ENCODE peak calls at places on chromosome X, in seven cellular contexts. O is neural progenitor cell, E is SK-N-SH, X is body of pancreas, Q is heart left ventricle, G is gastrocnemius medialis, R is Caco-2. M is an unnamed sample.

GRCh38 chrX:23765868-23766267 is 17.1 kb upstream of the SAT1 start:
- DNase-seq in O (no peak), E (no peak), X (no peak), Q (no peak), G (no peak), R (no peak), M (no peak)

GRCh38 chrX:33434256-33435092 is 223.1 kb upstream of the DMD start:
- DNase-seq in O (peak; percentile 77), E (peak; percentile 42), X (peak; percentile 59), Q (peak; percentile 13), G (no peak), R (peak; percentile 40), M (peak; percentile 94)

GRCh38 chrX:44344194-44344593 is 722 bp upstream of the EFHC2 start:
- DNase-seq in O (no peak), E (no peak), X (no peak), Q (peak; percentile 7), G (no peak), R (no peak), M (peak; percentile 41)

GRCh38 chrX:64894454-64895038 is 81.7 kb downstream of the ZC4H2 start:
- DNase-seq in O (peak; percentile 69), E (peak; percentile 25), X (no peak), Q (no peak), G (no peak), R (no peak), M (peak; percentile 84)

GRCh38 chrX:386239-386767 is 404 bp downstream of the PPP2R3B start:
- DNase-seq in O (peak; percentile 41), E (no peak), X (no peak), Q (no peak), G (no peak), R (no peak), M (peak; percentile 67)

GRCh38 chrX:131779313-131779712 is 235.4 kb downstream of the OR13H1 start:
- DNase-seq in O (no peak), E (no peak), X (no peak), Q (no peak), G (no peak), R (no peak), M (no peak)

GRCh38 chrX:97850911-97851310 is 967.2 kb downstream of the RPA4 start:
- DNase-seq in O (no peak), E (no peak), X (no peak), Q (no peak), G (no peak), R (no peak), M (no peak)

GRCh38 chrX:104803219-104803618 is 237.2 kb downstream of the IL1RAPL2 start:
- DNase-seq in O (no peak), E (no peak), X (no peak), Q (no peak), G (no peak), R (no peak), M (no peak)

GRCh38 chrX:2828404-2829065 is at the start of gene GYG2:
- DNase-seq in O (peak; percentile 92), E (peak; percentile 70), X (peak; percentile 24), Q (no peak), G (no peak), R (peak; percentile 68), M (peak; percentile 94)

GRCh38 chrX:97895751-97896150 is 1012.0 kb downstream of the RPA4 start:
- DNase-seq in O (no peak), E (no peak), X (no peak), Q (no peak), G (no peak), R (no peak), M (no peak)

GRCh38 chrX:89034679-89035078 is 287.7 kb downstream of the CPXCR1 start:
- DNase-seq in O (no peak), E (no peak), X (no peak), Q (no peak), G (no peak), R (no peak), M (no peak)

GRCh38 chrX:154804957-154805695 is at the start of gene MPP1:
- DNase-seq in O (peak; percentile 78), E (peak; percentile 89), X (peak; percentile 76), Q (peak; percentile 76), G (peak; percentile 41), R (peak; percentile 75), M (peak; percentile 87)

GRCh38 chrX:9414416-9414815 is 50.4 kb upstream of the TBL1X start:
- DNase-seq in O (no peak), E (no peak), X (no peak), Q (no peak), G (no peak), R (no peak), M (no peak)

GRCh38 chrX:101764538-101764937 is 104.9 kb upstream of the ARMCX2 start:
- DNase-seq in O (no peak), E (no peak), X (no peak), Q (no peak), G (no peak), R (no peak), M (no peak)

GRCh38 chrX:288561-288991 is 7.4 kb downstream of the PLCXD1 start:
- DNase-seq in O (no peak), E (no peak), X (peak; percentile 7), Q (peak; percentile 4), G (no peak), R (no peak), M (no peak)

GRCh38 chrX:39758791-39759525 is 338.8 kb downstream of the BCOR start:
- DNase-seq in O (no peak), E (no peak), X (peak; percentile 55), Q (no peak), G (no peak), R (no peak), M (no peak)

GRCh38 chrX:136933617-136934145 is 53.2 kb upstream of the RBMX start:
- DNase-seq in O (peak; percentile 15), E (no peak), X (peak; percentile 23), Q (no peak), G (no peak), R (no peak), M (no peak)

GRCh38 chrX:110966839-110967238 is 129.2 kb upstream of the PAK3 start:
- DNase-seq in O (no peak), E (no peak), X (no peak), Q (no peak), G (no peak), R (no peak), M (no peak)

GRCh38 chrX:34879361-34879760 is 63.2 kb upstream of the FAM47B start:
- DNase-seq in O (no peak), E (no peak), X (no peak), Q (no peak), G (no peak), R (no peak), M (no peak)

GRCh38 chrX:54193085-54193484 is 10.0 kb upstream of the FAM120C start:
- DNase-seq in O (no peak), E (no peak), X (no peak), Q (no peak), G (no peak), R (no peak), M (no peak)

GRCh38 chrX:63884821-63885790 is 100.1 kb upstream of the ARHGEF9 start:
- DNase-seq in O (no peak), E (no peak), X (no peak), Q (no peak), G (no peak), R (no peak), M (no peak)

GRCh38 chrX:1597345-1598020 is 6.1 kb downstream of the AKAP17A start:
- DNase-seq in O (no peak), E (no peak), X (no peak), Q (no peak), G (no peak), R (no peak), M (peak; percentile 31)

DNA sequence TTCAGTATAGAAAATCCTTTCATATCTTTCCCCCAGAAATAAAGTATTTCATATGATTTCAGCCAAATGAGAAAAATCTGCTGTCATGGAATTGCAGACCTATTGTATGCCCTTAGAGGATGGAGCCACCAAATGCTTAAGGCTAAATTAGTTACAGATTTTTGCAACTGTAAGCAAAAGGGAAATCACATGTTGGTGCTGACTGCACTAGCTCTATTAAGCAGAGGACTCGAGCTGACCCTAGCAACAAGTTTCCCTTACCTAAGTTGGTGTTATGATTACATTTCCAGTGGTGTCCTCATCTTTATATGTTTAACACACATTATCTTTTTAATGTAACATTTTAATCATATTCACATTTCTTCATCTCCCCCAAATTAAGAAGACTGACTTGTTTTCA is 58.3 kb upstream of the DOCK11 start:
- DNase-seq in O (no peak), E (no peak), X (no peak), Q (no peak), G (no peak), R (no peak), M (no peak)
- H3K36me3 ChIP-seq in O (no peaks in the 10 kb centered on the region), E (peaks cover 27% of the 10 kb centered on the region), X (peaks cover 2% of the 10 kb centered on the region), Q (no peaks in the 10 kb centered on the region), G (no peaks in the 10 kb centered on the region), R (no peaks in the 10 kb centered on the region), M (peaks cover 58% of the 10 kb centered on the region)

GRCh38 chrX:108000751-108001150 is 18.6 kb upstream of the TEX13B start:
- DNase-seq in O (no peak), E (no peak), X (no peak), Q (no peak), G (peak; percentile 35), R (no peak), M (no peak)

GRCh38 chrX:107996124-107996523 is 14.0 kb upstream of the TEX13B start:
- DNase-seq in O (no peak), E (no peak), X (no peak), Q (no peak), G (no peak), R (no peak), M (no peak)

DNA sequence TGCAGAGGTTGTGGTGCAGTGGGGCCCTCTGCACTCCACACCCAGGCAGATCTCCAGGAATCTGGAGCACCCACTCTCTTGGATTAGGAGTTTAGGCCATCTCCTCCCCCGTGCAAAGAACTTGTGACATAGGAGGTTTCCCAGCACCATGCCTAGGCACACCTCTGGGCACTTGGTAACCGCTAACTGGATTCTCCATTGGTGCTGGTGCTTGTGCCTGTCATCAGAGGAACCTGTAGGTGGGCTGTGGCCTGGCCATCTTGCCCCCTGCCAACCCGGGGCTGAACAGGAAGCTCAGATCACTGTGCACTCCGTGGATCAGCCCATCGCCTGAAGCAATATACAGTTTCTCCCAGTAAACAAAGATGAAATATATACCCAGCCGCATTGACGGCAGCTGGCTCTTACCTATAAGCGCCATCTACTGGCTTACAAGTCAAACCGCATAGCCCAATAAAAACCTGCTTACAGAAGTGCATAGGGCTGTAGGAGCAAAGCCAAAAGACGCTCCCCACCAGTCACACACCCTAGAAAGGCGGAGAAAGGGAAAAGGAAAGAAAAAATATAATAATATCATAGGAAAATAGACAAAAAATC is 19.1 kb upstream of the TEX13B start:
- DNase-seq in O (peak; percentile 50), E (peak; percentile 19), X (no peak), Q (no peak), G (peak; percentile 7), R (peak; percentile 35), M (peak; percentile 57)
- TF ChIP-seq CTCF in O (peak; percentile 57), E (peak; percentile 65), X (peak; percentile 25), Q (peak; percentile 41), G (peak; percentile 4), R (peak; percentile 31), M (peak; percentile 78)

DNA sequence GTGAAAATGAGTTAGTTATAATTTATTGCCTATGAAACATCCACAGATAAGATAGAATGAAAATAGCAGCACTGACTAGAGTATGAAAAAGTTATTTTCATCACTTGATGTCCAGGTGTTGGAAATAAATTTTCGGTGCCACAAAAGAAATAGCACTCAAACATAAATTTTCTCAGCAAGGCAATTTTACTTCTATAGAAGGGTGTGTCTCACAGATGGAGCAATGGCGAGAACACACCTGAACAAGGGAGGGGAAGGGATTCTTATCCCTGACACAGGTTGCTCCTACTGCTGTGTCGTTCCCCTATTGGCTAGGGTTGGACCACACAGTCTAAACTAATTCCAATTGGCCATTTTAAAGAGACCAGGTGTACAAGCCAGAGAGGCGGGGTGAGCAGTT is 13.3 kb upstream of the VAMP7 start:
- DNase-seq in O (no peak), E (no peak), X (no peak), Q (no peak), G (no peak), R (no peak), M (no peak)
- H3K9me3 ChIP-seq in O (no peaks in the 10 kb centered on the region), E (no peaks in the 10 kb centered on the region), X (no peaks in the 10 kb centered on the region), Q (no peaks in the 10 kb centered on the region), G (no peaks in the 10 kb centered on the region), R (no peaks in the 10 kb centered on the region), M (peaks cover 40% of the 10 kb centered on the region)

GRCh38 chrX:133302775-133303445 is 84.8 kb upstream of the TFDP3 start:
- DNase-seq in O (no peak), E (no peak), X (no peak), Q (no peak), G (no peak), R (no peak), M (no peak)
- H3K36me3 ChIP-seq in O (peaks cover 15% of the 10 kb centered on the region), E (no peaks in the 10 kb centered on the region), X (peaks cover 2% of the 10 kb centered on the region), Q (no peaks in the 10 kb centered on the region), G (no peaks in the 10 kb centered on the region), R (no peaks in the 10 kb centered on the region), M (peaks cover 87% of the 10 kb centered on the region)